ENCODE peak calls at places on chromosomes 5 and 9, in four cellular contexts. One of them, this sample, is unnamed.

GRCh38 chr5:140977003-140977402 is 10.7 kb downstream of the PCDHAC2 start:
- DNase-seq in ureter: no peak
- DNase-seq in SK-MEL-5: no peak
- DNase-seq in sigmoid colon: no peak
- DNase-seq in this sample: no peak

GRCh38 chr5:94693043-94693822 is 74.8 kb downstream of the SLF1 start:
- DNase-seq in SK-MEL-5: peak
- DNase-seq in ureter: no peak
- DNase-seq in sigmoid colon: no peak
- DNase-seq in this sample: peak

GRCh38 chr5:76083555-76084495 is 642 bp downstream of the SV2C start:
- DNase-seq in sigmoid colon: no peak
- DNase-seq in SK-MEL-5: no peak
- DNase-seq in ureter: no peak
- DNase-seq in this sample: no peak

GRCh38 chr9:29968831-29969230 is 2395.6 kb upstream of the C9orf72 start:
- DNase-seq in ureter: no peak
- DNase-seq in SK-MEL-5: no peak
- DNase-seq in sigmoid colon: no peak
- DNase-seq in this sample: no peak

GRCh38 chr5:173618927-173619519 is 2.6 kb upstream of the BOD1 start:
- DNase-seq in sigmoid colon: no peak
- DNase-seq in ureter: no peak
- DNase-seq in SK-MEL-5: peak
- DNase-seq in this sample: peak

GRCh38 chr9:92746567-92747458 is 17.8 kb downstream of the BICD2 start:
- DNase-seq in SK-MEL-5: no peak
- DNase-seq in sigmoid colon: no peak
- DNase-seq in ureter: no peak
- DNase-seq in this sample: no peak

GRCh38 chr9:88085481-88085880 is 52.8 kb downstream of the SPATA31C2 start:
- DNase-seq in SK-MEL-5: no peak
- DNase-seq in ureter: no peak
- DNase-seq in sigmoid colon: no peak
- DNase-seq in this sample: no peak

GRCh38 chr9:16136961-16137360 is 584.1 kb downstream of the CCDC171 start:
- DNase-seq in ureter: no peak
- DNase-seq in SK-MEL-5: no peak
- DNase-seq in sigmoid colon: no peak
- DNase-seq in this sample: no peak

GRCh38 chr5:52740007-52740406 is 47.7 kb upstream of the ITGA1 start:
- DNase-seq in ureter: no peak
- DNase-seq in SK-MEL-5: no peak
- DNase-seq in sigmoid colon: no peak
- DNase-seq in this sample: no peak

GRCh38 chr5:115069087-115069968 is 100.4 kb downstream of the TRIM36 start:
- DNase-seq in sigmoid colon: no peak
- DNase-seq in ureter: no peak
- DNase-seq in SK-MEL-5: peak
- DNase-seq in this sample: peak

GRCh38 chr9:124465736-124466135 is 15.5 kb downstream of the ADGRD2 start:
- DNase-seq in sigmoid colon: no peak
- DNase-seq in ureter: no peak
- DNase-seq in SK-MEL-5: no peak
- DNase-seq in this sample: no peak